ENCODE peak calls at places on chromosomes 3 and 15, in seven cellular contexts. T is DND-41, X is PC-9, H is BJ, M is ovary, W is cardiac fibroblast, P is retinal pigment epithelial cell. Y is an unnamed sample.

GRCh38 chr15:41928637-41929620 is 35.1 kb upstream of the SPTBN5 start:
- DNase-seq in T (no peak), X (no peak), H (no peak), M (peak), W (no peak), P (no peak), Y (no peak)

GRCh38 chr3:55765398-55765797 is 278.3 kb upstream of the WNT5A start:
- DNase-seq in T (no peak), X (no peak), H (no peak), M (no peak), W (no peak), P (no peak), Y (no peak)

GRCh38 chr3:179860275-179861107 is 176.2 kb downstream of the PEX5L start:
- DNase-seq in T (no peak), X (no peak), H (no peak), M (no peak), W (no peak), P (no peak), Y (no peak)

GRCh38 chr15:80526556-80527340 is 122.6 kb downstream of the ARNT2 start:
- DNase-seq in T (no peak), X (no peak), H (peak), M (no peak), W (peak), P (no peak), Y (no peak)

GRCh38 chr15:69719527-69719926 is 266.9 kb downstream of the RPLP1 start:
- DNase-seq in T (no peak), X (no peak), H (no peak), M (no peak), W (peak), P (no peak), Y (no peak)

GRCh38 chr3:30473374-30474051 is 132.9 kb upstream of the TGFBR2 start:
- DNase-seq in T (no peak), X (no peak), H (no peak), M (no peak), W (peak), P (no peak), Y (no peak)

GRCh38 chr3:17478673-17479072 is 263.8 kb downstream of the TBC1D5 start:
- DNase-seq in T (no peak), X (no peak), H (no peak), M (no peak), W (peak), P (no peak), Y (no peak)

GRCh38 chr15:89026167-89026566 is 62.1 kb upstream of the ABHD2 start:
- DNase-seq in T (no peak), X (no peak), H (no peak), M (no peak), W (no peak), P (no peak), Y (no peak)

GRCh38 chr3:183641875-183642274 is 6.5 kb downstream of the KLHL24 start:
- DNase-seq in T (no peak), X (no peak), H (no peak), M (no peak), W (no peak), P (no peak), Y (no peak)

GRCh38 chr3:23999012-23999641 is 54.0 kb downstream of the NR1D2 start:
- DNase-seq in T (peak), X (peak), H (no peak), M (peak), W (peak), P (no peak), Y (peak)

GRCh38 chr3:57951106-57951882 is 56.9 kb upstream of the FLNB start:
- DNase-seq in T (no peak), X (peak), H (peak), M (peak), W (peak), P (no peak), Y (no peak)

GRCh38 chr15:49270541-49271421 is 100.7 kb downstream of the GALK2 start:
- DNase-seq in T (no peak), X (no peak), H (no peak), M (no peak), W (peak), P (no peak), Y (no peak)

GRCh38 chr3:14772533-14773138 is 46.1 kb upstream of the FGD5 start:
- DNase-seq in T (no peak), X (no peak), H (no peak), M (no peak), W (no peak), P (no peak), Y (no peak)

DNA sequence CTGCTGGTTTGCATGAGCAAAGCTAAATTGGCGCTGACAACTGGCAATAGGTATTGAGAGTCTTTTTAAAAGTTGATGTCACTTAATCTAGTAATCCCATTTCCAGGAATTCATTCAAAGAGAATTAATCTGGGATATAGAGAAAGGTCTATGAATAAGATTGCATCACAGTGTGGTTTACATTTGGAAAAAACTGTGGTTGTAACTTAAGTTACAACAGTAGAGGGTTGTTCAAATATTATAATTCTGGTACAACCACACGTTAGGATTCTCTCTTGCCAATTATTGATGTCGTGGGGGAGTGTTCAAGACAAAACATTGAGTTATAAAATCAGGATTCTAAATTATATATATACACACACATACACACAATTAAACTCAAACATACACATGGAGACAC is 79.8 kb downstream of the LIPC start:
- DNase-seq in T (no peak), X (no peak), H (no peak), M (no peak), W (no peak), P (no peak), Y (no peak)
- TF ChIP-seq CTCF in T (no peak), X (no peak), H (no peak), M (no peak), W (no peak), P (no peak), Y (no peak)

GRCh38 chr3:151086484-151087456 is 1.3 kb downstream of the MED12L start:
- DNase-seq in T (peak), X (peak), H (peak), M (peak), W (peak), P (peak), Y (peak)
- TF ChIP-seq CTCF in T (peak), X (peak), H (peak), M (no peak), W (peak), P (peak), Y (no peak)

DNA sequence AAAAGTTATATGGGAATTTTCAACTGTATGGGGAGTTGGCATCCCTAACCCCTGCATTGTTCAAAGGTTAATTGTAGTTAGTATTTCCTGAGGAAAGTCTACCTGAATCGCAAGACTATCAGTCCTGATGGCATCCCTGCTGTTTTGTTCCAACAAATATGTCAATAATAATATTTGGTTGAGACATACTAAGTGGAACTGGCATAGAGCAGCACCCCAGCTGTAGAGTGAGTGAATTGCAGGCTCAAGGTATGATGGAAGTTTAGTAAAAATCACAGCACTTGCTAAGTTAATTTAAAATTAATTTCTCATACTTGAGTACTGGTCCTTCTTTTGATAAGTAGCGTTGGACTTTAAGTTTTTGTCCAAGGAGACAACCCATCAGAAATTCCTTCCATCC is 18.0 kb upstream of the COMMD2 start:
- DNase-seq in T (no peak), X (no peak), H (no peak), M (no peak), W (no peak), P (no peak), Y (no peak)
- TF ChIP-seq CTCF in T (no peak), X (no peak), H (no peak), M (no peak), W (peak), P (no peak), Y (no peak)

DNA sequence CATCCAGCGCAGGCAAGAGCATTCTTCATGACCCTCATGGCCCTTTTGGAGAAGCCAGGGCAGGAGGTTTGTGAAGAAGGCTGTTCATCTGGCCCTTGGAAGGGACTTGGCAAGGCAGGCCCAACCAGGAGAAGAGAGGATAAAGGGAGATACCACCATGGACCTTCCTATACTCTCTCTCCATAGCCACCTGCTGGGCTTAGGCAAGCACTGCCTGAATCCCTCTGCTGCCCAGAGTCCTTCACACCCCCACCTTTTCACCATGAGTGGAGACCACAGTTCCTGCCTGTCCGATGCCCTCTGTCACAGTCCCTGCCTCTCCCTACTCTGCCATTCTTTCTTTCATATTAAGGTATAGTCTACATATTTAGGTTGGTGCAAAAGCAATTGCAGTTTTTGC is 10.6 kb upstream of the SFMBT1 start:
- DNase-seq in T (no peak), X (no peak), H (no peak), M (no peak), W (no peak), P (no peak), Y (no peak)
- TF ChIP-seq CTCF in T (peak), X (peak), H (peak), M (no peak), W (peak), P (peak), Y (no peak)

GRCh38 chr3:172038823-172039222 is 555 bp upstream of the FNDC3B start:
- DNase-seq in T (no peak), X (no peak), H (no peak), M (no peak), W (peak), P (no peak), Y (no peak)

GRCh38 chr3:172040976-172041963 is 1.9 kb downstream of the FNDC3B start:
- DNase-seq in T (no peak), X (peak), H (no peak), M (peak), W (peak), P (no peak), Y (no peak)

GRCh38 chr3:172042136-172042535 is 2.8 kb downstream of the FNDC3B start:
- DNase-seq in T (no peak), X (no peak), H (no peak), M (no peak), W (no peak), P (no peak), Y (no peak)

GRCh38 chr3:172039352-172040077 is at the start of gene FNDC3B:
- DNase-seq in T (peak), X (peak), H (peak), M (peak), W (peak), P (peak), Y (peak)

GRCh38 chr3:172040078-172040975 is 949 bp downstream of the FNDC3B start:
- DNase-seq in T (peak), X (peak), H (peak), M (peak), W (peak), P (no peak), Y (peak)
- TF ChIP-seq CTCF in T (no peak), X (no peak), H (peak), M (no peak), W (peak), P (peak), Y (no peak)

DNA sequence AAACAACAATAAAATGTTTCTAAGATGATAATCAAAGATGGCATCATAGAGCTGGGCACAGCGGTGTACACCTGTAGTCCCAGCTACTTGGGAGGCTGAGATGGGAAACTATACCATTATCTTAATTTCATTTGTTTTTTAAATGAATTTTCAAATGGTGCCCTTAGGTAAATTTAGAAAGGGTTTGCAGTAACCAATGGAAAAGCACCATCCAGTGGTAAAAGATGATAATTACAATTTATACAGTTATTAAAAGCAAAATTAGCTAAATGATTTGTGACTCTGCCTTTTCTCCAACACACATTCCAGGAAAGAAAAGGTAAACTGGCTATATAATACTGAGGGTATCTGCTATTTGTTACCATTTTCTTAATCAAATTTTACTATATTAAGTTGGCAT is 14.4 kb upstream of the ANKRD28 start:
- DNase-seq in T (no peak), X (no peak), H (no peak), M (no peak), W (peak), P (no peak), Y (no peak)
- TF ChIP-seq CTCF in T (peak), X (peak), H (peak), M (peak), W (peak), P (no peak), Y (peak)

DNA sequence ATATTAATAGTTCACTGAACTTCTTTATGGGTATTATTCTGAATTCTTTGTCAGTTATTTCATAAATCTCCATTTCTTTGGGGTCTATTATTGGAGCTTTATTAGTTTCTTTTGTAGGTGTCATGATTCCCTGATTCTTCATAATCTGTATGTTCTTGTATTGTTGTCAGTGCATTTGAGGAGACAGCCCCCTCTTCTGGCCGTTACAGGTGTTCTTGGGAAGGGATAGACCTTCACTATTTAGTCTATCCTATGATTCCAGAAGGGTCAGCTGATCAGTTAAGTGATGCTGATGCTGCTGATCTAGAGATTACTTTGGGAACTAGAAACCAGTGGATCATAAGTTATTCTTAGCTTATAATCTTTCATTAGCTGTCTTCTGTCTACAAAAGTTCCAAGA is 34.9 kb downstream of the TMEM39A start:
- DNase-seq in T (no peak), X (no peak), H (no peak), M (no peak), W (no peak), P (no peak), Y (no peak)
- TF ChIP-seq CTCF in T (no peak), X (no peak), H (no peak), M (no peak), W (no peak), P (no peak), Y (no peak)

Y was measured in glutamatergic neuron.